ENCODE peak calls at places on chromosomes 6 and 20, in four cellular contexts. B is psoas muscle, V is AG04450, T is mesothelial cell of epicardium. H is an unnamed sample.

GRCh38 chr6:136037246-136037884 is 185.9 kb downstream of the PDE7B start:
- DNase-seq in T (no peak), B (no peak), V (no peak), H (no peak)

GRCh38 chr20:53599910-53600632 is 6.4 kb upstream of the ZNF217 start:
- DNase-seq in V (no peak), T (no peak), B (no peak), H (no peak)

GRCh38 chr6:138246650-138247440 is 28.6 kb upstream of the PBOV1 start:
- DNase-seq in V (no peak), B (no peak), T (no peak), H (no peak)

GRCh38 chr6:4774715-4775590 is 1.3 kb upstream of the CDYL start:
- DNase-seq in V (no peak), T (no peak), B (peak; percentile 67), H (no peak)

GRCh38 chr20:57652865-57653545 is 32.8 kb upstream of the ZBP1 start:
- DNase-seq in V (no peak), B (peak; percentile 39), T (no peak), H (peak; percentile 64)

GRCh38 chr20:41387433-41387832 is 20.8 kb upstream of the EMILIN3 start:
- DNase-seq in T (no peak), V (no peak), B (no peak), H (no peak)

GRCh38 chr20:13348301-13349239 is 127.5 kb downstream of the ISM1 start:
- DNase-seq in T (no peak), V (no peak), B (no peak), H (no peak)

GRCh38 chr6:124131259-124131658 is 327.6 kb downstream of the NKAIN2 start:
- DNase-seq in V (no peak), T (no peak), B (no peak), H (no peak)

GRCh38 chr6:93104195-93104817 is 315.1 kb downstream of the EPHA7 start:
- DNase-seq in B (no peak), T (no peak), V (no peak), H (no peak)

GRCh38 chr6:168016176-168016620 is 18.7 kb downstream of the KIF25 start:
- DNase-seq in B (no peak), T (no peak), V (no peak), H (no peak)

GRCh38 chr6:149457316-149457884 is 27.4 kb downstream of the ZC3H12D start:
- DNase-seq in T (no peak), B (peak; percentile 32), V (no peak), H (no peak)

GRCh38 chr6:45655630-45656422 is 278.1 kb upstream of the SUPT3H start:
- DNase-seq in V (peak; percentile 93), T (no peak), B (no peak), H (no peak)

GRCh38 chr6:67615796-67616195 is 1019.3 kb upstream of the ADGRB3 start:
- DNase-seq in V (no peak), B (no peak), T (no peak), H (no peak)

GRCh38 chr6:28107506-28107905 is 16.9 kb upstream of the ZSCAN16 start:
- DNase-seq in B (no peak), T (no peak), V (no peak), H (no peak)

DNA sequence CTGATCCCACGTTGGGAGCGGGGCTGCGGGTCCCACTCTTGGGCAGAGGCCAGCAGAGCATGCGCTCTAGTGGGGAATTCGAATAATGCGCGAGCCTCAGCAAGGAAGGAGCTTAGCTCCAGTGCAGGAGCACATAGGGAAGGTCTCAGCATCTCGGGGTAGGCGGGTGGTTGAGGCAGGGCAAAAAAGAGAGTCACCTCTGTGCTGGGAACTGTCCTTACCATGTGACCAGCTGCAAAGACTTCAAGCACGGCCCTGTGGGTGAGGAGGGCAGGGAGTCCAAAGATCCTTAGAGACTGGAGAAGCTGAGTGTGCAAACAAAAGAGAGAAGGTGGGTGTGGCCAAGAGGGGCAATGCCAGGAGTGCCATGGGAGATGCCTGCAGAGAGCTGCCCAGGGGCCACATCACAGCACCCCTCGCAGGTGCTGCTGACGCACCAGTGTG is 79.2 kb upstream of the CD93 start:
- DNase-seq in B (no peak), V (no peak), T (no peak), H (no peak)
- TF ChIP-seq CTCF in B (no peak), V (no peak), T (no peak), H (peak; percentile 32)

GRCh38 chr6:56370127-56370540 is 122.8 kb upstream of the COL21A1 start:
- DNase-seq in V (no peak), T (no peak), B (peak; percentile 63), H (no peak)

GRCh38 chr6:56375806-56376205 is 128.4 kb upstream of the COL21A1 start:
- DNase-seq in B (no peak), T (no peak), V (no peak), H (no peak)

GRCh38 chr6:56374841-56375369 is 127.5 kb upstream of the COL21A1 start:
- DNase-seq in V (peak; percentile 43), T (no peak), B (no peak), H (no peak)

GRCh38 chr6:56370591-56371198 is 123.3 kb upstream of the COL21A1 start:
- DNase-seq in B (no peak), T (no peak), V (peak; percentile 59), H (no peak)

DNA sequence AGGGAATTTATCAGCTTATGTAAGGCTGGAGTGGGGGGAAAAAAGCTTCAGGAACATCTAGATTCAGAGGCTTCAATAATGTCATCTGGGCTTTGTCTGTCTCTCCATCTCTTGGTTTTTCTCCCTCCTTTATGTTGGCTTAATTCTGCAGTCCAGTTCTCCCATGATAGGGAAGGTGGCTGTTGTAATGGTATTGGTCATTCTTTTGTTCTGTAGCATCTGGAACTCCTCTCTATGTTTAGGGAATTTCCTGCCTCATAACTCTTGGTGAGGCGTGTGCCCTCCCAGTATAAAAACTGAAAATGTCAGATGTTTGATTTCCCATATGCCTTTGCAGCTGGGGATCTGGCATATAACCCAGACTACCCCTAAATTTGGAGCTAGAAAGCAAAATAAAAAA is 125.2 kb upstream of the COL21A1 start:
- DNase-seq in V (no peak), T (no peak), B (no peak), H (no peak)
- TF ChIP-seq CTCF in V (no peak), T (no peak), B (no peak), H (no peak)

GRCh38 chr20:48723308-48724264 is 104.2 kb downstream of the PREX1 start:
- DNase-seq in V (no peak), B (peak; percentile 67), T (no peak), H (no peak)
- TF ChIP-seq CTCF in V (no peak), B (no peak), T (no peak), H (no peak)

DNA sequence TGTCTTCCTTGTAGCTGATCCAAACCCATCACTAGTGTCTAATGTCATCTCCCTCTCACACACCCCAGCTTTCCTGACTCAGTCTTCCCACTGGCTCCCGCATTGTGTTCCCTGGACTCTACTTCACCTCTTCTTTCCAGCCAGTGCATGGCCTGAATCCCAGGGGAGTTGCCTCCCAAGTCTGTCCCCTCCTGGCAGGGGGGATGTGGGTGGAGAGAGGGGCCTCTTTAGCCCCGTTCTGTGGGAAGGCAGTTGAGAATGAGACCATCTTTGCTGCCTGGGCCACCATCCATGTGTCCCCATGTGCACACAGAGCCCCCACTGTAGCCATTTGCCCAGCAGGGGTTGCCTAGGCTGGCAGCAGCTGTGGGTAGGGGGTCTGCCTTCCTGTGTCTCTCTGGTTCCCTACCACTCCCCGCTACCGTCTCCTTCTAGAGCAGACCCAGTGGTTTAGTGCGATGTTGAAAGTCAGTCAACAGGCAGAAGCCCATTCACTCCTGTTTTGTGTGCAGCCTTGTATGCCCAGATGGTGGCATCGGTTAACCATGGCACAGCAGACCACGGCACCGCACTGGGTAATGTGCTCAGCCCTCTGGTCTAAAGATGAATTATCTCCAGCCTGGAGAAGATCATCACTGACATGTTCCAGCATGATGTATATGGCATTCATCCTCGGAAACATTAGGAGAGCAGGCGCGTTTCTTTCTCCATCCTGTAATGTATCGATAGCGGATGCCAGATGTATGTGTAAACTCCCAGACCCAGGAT is 178.8 kb upstream of the SNX9 start:
- DNase-seq in V (no peak), B (no peak), T (no peak), H (no peak)
- TF ChIP-seq CTCF in V (peak; percentile 28), B (no peak), T (no peak), H (no peak)

GRCh38 chr20:22438926-22439325 is 145.4 kb downstream of the FOXA2 start:
- DNase-seq in B (no peak), V (no peak), T (no peak), H (no peak)
- TF ChIP-seq CTCF in B (no peak), V (no peak), T (no peak), H (peak; percentile 53)

GRCh38 chr20:50133474-50134217 is 19.9 kb downstream of the PEDS1 start:
- DNase-seq in T (no peak), V (no peak), B (peak; percentile 87), H (no peak)
- TF ChIP-seq CTCF in T (peak; percentile 28), V (no peak), B (peak; percentile 23), H (peak; percentile 54)

H was measured in type B pancreatic cell.